ENCODE peak calls at places on chromosome 4, in six cellular contexts. One of them, this sample, is unnamed. For H3K36me3, the result is how much of the 10 kb centered on the place peaks cover.

GRCh38 chr4:52931238-52931637 is 69.1 kb downstream of the RASL11B start:
- DNase-seq in neural progenitor cell: no peak
- DNase-seq in hepatocyte: no peak
- DNase-seq in mammary epithelial cell: no peak
- DNase-seq in IMR-90: no peak
- DNase-seq in HepG2: no peak
- DNase-seq in this sample: no peak

GRCh38 chr4:81607947-81608346 is 136.2 kb upstream of the RASGEF1B start:
- DNase-seq in neural progenitor cell: no peak
- DNase-seq in hepatocyte: no peak
- DNase-seq in mammary epithelial cell: peak
- DNase-seq in IMR-90: no peak
- DNase-seq in HepG2: no peak
- DNase-seq in this sample: no peak

GRCh38 chr4:185811509-185812364 is at the start of gene SORBS2:
- DNase-seq in neural progenitor cell: peak
- DNase-seq in hepatocyte: peak
- DNase-seq in mammary epithelial cell: peak
- DNase-seq in IMR-90: peak
- DNase-seq in HepG2: peak
- DNase-seq in this sample: no peak

GRCh38 chr4:153641532-153641931 is 42.5 kb upstream of the TLR2 start:
- DNase-seq in neural progenitor cell: no peak
- DNase-seq in hepatocyte: no peak
- DNase-seq in mammary epithelial cell: no peak
- DNase-seq in IMR-90: no peak
- DNase-seq in HepG2: no peak
- DNase-seq in this sample: no peak

GRCh38 chr4:136768925-136769275 is 763.4 kb downstream of the PCDH18 start:
- DNase-seq in neural progenitor cell: peak
- DNase-seq in hepatocyte: no peak
- DNase-seq in mammary epithelial cell: no peak
- DNase-seq in IMR-90: no peak
- DNase-seq in HepG2: no peak
- DNase-seq in this sample: no peak

GRCh38 chr4:141464366-141464765 is 172.0 kb upstream of the IL15 start:
- DNase-seq in neural progenitor cell: no peak
- DNase-seq in hepatocyte: peak
- DNase-seq in mammary epithelial cell: no peak
- DNase-seq in IMR-90: no peak
- DNase-seq in HepG2: no peak
- DNase-seq in this sample: no peak

GRCh38 chr4:1214101-1215095 is 34.5 kb downstream of the CTBP1 start:
- DNase-seq in neural progenitor cell: no peak
- DNase-seq in hepatocyte: no peak
- DNase-seq in mammary epithelial cell: no peak
- DNase-seq in IMR-90: no peak
- DNase-seq in HepG2: no peak
- DNase-seq in this sample: no peak

GRCh38 chr4:167838686-167839085 is 253.7 kb upstream of the ANXA10 start:
- DNase-seq in neural progenitor cell: no peak
- DNase-seq in hepatocyte: no peak
- DNase-seq in mammary epithelial cell: no peak
- DNase-seq in IMR-90: peak
- DNase-seq in HepG2: no peak
- DNase-seq in this sample: no peak

GRCh38 chr4:152079543-152080293 is 318.9 kb upstream of the GATB start:
- DNase-seq in neural progenitor cell: no peak
- DNase-seq in hepatocyte: no peak
- DNase-seq in mammary epithelial cell: no peak
- DNase-seq in IMR-90: no peak
- DNase-seq in HepG2: no peak
- DNase-seq in this sample: no peak

GRCh38 chr4:17352357-17352756 is 159.5 kb downstream of the QDPR start:
- DNase-seq in neural progenitor cell: no peak
- DNase-seq in hepatocyte: no peak
- DNase-seq in mammary epithelial cell: no peak
- DNase-seq in IMR-90: no peak
- DNase-seq in HepG2: no peak
- DNase-seq in this sample: no peak

GRCh38 chr4:112386051-112386450 is 88.9 kb downstream of the ALPK1 start:
- DNase-seq in neural progenitor cell: no peak
- DNase-seq in hepatocyte: no peak
- DNase-seq in mammary epithelial cell: no peak
- DNase-seq in IMR-90: no peak
- DNase-seq in HepG2: no peak
- DNase-seq in this sample: no peak

GRCh38 chr4:22514431-22514830 is 1.4 kb downstream of the ADGRA3 start:
- DNase-seq in neural progenitor cell: no peak
- DNase-seq in hepatocyte: no peak
- DNase-seq in mammary epithelial cell: no peak
- DNase-seq in IMR-90: peak
- DNase-seq in HepG2: no peak
- DNase-seq in this sample: no peak

GRCh38 chr4:109067509-109068205 is 234.8 kb downstream of the COL25A1 start:
- DNase-seq in neural progenitor cell: no peak
- DNase-seq in hepatocyte: no peak
- DNase-seq in mammary epithelial cell: no peak
- DNase-seq in IMR-90: peak
- DNase-seq in HepG2: no peak
- DNase-seq in this sample: no peak

GRCh38 chr4:56786955-56787354 is 34.5 kb downstream of the SPINK2 start:
- DNase-seq in neural progenitor cell: peak
- DNase-seq in hepatocyte: peak
- DNase-seq in mammary epithelial cell: peak
- DNase-seq in IMR-90: peak
- DNase-seq in HepG2: no peak
- DNase-seq in this sample: no peak

GRCh38 chr4:186104895-186105720 is 604 bp downstream of the FAM149A start:
- DNase-seq in neural progenitor cell: peak
- DNase-seq in hepatocyte: peak
- DNase-seq in mammary epithelial cell: no peak
- DNase-seq in IMR-90: no peak
- DNase-seq in HepG2: no peak
- DNase-seq in this sample: no peak

GRCh38 chr4:151355155-151355554 is 29.8 kb upstream of the SH3D19 start:
- DNase-seq in neural progenitor cell: no peak
- DNase-seq in hepatocyte: no peak
- DNase-seq in mammary epithelial cell: peak
- DNase-seq in IMR-90: no peak
- DNase-seq in HepG2: no peak
- DNase-seq in this sample: no peak

GRCh38 chr4:154164931-154165839 is 326.4 kb downstream of the DCHS2 start:
- DNase-seq in neural progenitor cell: no peak
- DNase-seq in hepatocyte: peak
- DNase-seq in mammary epithelial cell: peak
- DNase-seq in IMR-90: peak
- DNase-seq in HepG2: no peak
- DNase-seq in this sample: peak

GRCh38 chr4:81635128-81635527 is 163.4 kb upstream of the RASGEF1B start:
- DNase-seq in neural progenitor cell: no peak
- DNase-seq in hepatocyte: no peak
- DNase-seq in mammary epithelial cell: no peak
- DNase-seq in IMR-90: no peak
- DNase-seq in HepG2: no peak
- DNase-seq in this sample: no peak

GRCh38 chr4:123826896-123827295 is 430.3 kb downstream of the SPRY1 start:
- DNase-seq in neural progenitor cell: no peak
- DNase-seq in hepatocyte: no peak
- DNase-seq in mammary epithelial cell: peak
- DNase-seq in IMR-90: peak
- DNase-seq in HepG2: no peak
- DNase-seq in this sample: no peak

GRCh38 chr4:133565379-133565778 is 416.3 kb downstream of the PCDH10 start:
- DNase-seq in neural progenitor cell: no peak
- DNase-seq in hepatocyte: peak
- DNase-seq in mammary epithelial cell: peak
- DNase-seq in IMR-90: peak
- DNase-seq in HepG2: no peak
- DNase-seq in this sample: no peak

GRCh38 chr4:84846985-84847384 is 119.5 kb downstream of the WDFY3 start:
- DNase-seq in neural progenitor cell: no peak
- DNase-seq in hepatocyte: no peak
- DNase-seq in mammary epithelial cell: no peak
- DNase-seq in IMR-90: no peak
- DNase-seq in HepG2: peak
- DNase-seq in this sample: no peak

GRCh38 chr4:86685401-86685800 is 91.3 kb downstream of the PTPN13 start:
- DNase-seq in neural progenitor cell: no peak
- DNase-seq in hepatocyte: peak
- DNase-seq in mammary epithelial cell: peak
- DNase-seq in IMR-90: peak
- DNase-seq in HepG2: peak
- DNase-seq in this sample: no peak

GRCh38 chr4:165207016-165207430 is 338 bp upstream of the KLHL2 start:
- DNase-seq in neural progenitor cell: peak
- DNase-seq in hepatocyte: peak
- DNase-seq in mammary epithelial cell: peak
- DNase-seq in IMR-90: peak
- DNase-seq in HepG2: no peak
- DNase-seq in this sample: no peak

GRCh38 chr4:5812506-5813229 is 80.2 kb downstream of the CRMP1 start:
- DNase-seq in neural progenitor cell: peak
- DNase-seq in hepatocyte: peak
- DNase-seq in mammary epithelial cell: peak
- DNase-seq in IMR-90: peak
- DNase-seq in HepG2: peak
- DNase-seq in this sample: peak

GRCh38 chr4:61427818-61428495 is 227.8 kb downstream of the ADGRL3 start:
- DNase-seq in neural progenitor cell: no peak
- DNase-seq in hepatocyte: no peak
- DNase-seq in mammary epithelial cell: peak
- DNase-seq in IMR-90: no peak
- DNase-seq in HepG2: no peak
- DNase-seq in this sample: no peak

GRCh38 chr4:69999420-69999819 is 3.7 kb downstream of the STATH start:
- DNase-seq in neural progenitor cell: no peak
- DNase-seq in hepatocyte: no peak
- DNase-seq in mammary epithelial cell: peak
- DNase-seq in IMR-90: no peak
- DNase-seq in HepG2: no peak
- DNase-seq in this sample: no peak

DNA sequence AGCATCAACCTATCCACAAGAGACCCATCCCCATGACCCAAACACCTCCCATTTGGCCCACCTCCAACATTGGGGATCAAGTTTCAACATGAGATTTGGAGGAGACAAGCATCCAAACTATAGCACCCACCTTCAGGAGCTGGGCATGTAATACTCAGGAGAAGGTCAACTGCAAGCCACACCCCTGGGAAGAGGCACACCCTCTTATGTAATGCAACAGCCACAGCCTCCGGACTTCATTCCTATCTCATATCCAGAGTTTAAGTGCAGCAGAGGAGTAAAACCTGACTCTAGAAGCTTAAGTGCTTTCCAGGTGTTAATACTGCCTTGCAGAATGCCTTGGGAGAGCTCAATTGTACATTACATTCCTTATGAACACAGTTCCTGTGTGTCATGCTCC is 197.4 kb downstream of the PTTG2 start:
- DNase-seq in neural progenitor cell: no peak
- DNase-seq in hepatocyte: peak
- DNase-seq in mammary epithelial cell: peak
- DNase-seq in IMR-90: no peak
- DNase-seq in HepG2: no peak
- DNase-seq in this sample: no peak
- H2AFZ ChIP-seq in neural progenitor cell: no peak
- H2AFZ ChIP-seq in hepatocyte: no peak
- H2AFZ ChIP-seq in mammary epithelial cell: no peak
- H2AFZ ChIP-seq in IMR-90: no peak
- H2AFZ ChIP-seq in HepG2: no peak
- H2AFZ ChIP-seq in this sample: no peak

GRCh38 chr4:102601586-102602227 is 100.5 kb downstream of the NFKB1 start:
- DNase-seq in neural progenitor cell: no peak
- DNase-seq in hepatocyte: no peak
- DNase-seq in mammary epithelial cell: no peak
- DNase-seq in IMR-90: no peak
- DNase-seq in HepG2: no peak
- DNase-seq in this sample: no peak
- H3K36me3 ChIP-seq in neural progenitor cell: under half
- H3K36me3 ChIP-seq in hepatocyte: under half
- H3K36me3 ChIP-seq in mammary epithelial cell: under half
- H3K36me3 ChIP-seq in IMR-90: under half
- H3K36me3 ChIP-seq in HepG2: half or more
- H3K36me3 ChIP-seq in this sample: under half

GRCh38 chr4:73919691-73920090 is 50.5 kb downstream of the CXCL1 start:
- DNase-seq in neural progenitor cell: no peak
- DNase-seq in hepatocyte: no peak
- DNase-seq in mammary epithelial cell: peak
- DNase-seq in IMR-90: peak
- DNase-seq in HepG2: no peak
- DNase-seq in this sample: no peak

GRCh38 chr4:73922766-73923630 is 53.8 kb downstream of the CXCL1 start:
- DNase-seq in neural progenitor cell: no peak
- DNase-seq in hepatocyte: no peak
- DNase-seq in mammary epithelial cell: peak
- DNase-seq in IMR-90: peak
- DNase-seq in HepG2: no peak
- DNase-seq in this sample: no peak

GRCh38 chr4:73922317-73922716 is 53.1 kb downstream of the CXCL1 start:
- DNase-seq in neural progenitor cell: no peak
- DNase-seq in hepatocyte: no peak
- DNase-seq in mammary epithelial cell: no peak
- DNase-seq in IMR-90: no peak
- DNase-seq in HepG2: no peak
- DNase-seq in this sample: no peak

GRCh38 chr4:73918058-73918457 is 48.9 kb downstream of the CXCL1 start:
- DNase-seq in neural progenitor cell: no peak
- DNase-seq in hepatocyte: no peak
- DNase-seq in mammary epithelial cell: no peak
- DNase-seq in IMR-90: no peak
- DNase-seq in HepG2: no peak
- DNase-seq in this sample: no peak

GRCh38 chr4:73923631-73923937 is 54.4 kb downstream of the CXCL1 start:
- DNase-seq in neural progenitor cell: no peak
- DNase-seq in hepatocyte: no peak
- DNase-seq in mammary epithelial cell: no peak
- DNase-seq in IMR-90: no peak
- DNase-seq in HepG2: no peak
- DNase-seq in this sample: no peak
- TF ChIP-seq CTCF in neural progenitor cell: no peak
- TF ChIP-seq CTCF in hepatocyte: no peak
- TF ChIP-seq CTCF in mammary epithelial cell: no peak
- TF ChIP-seq CTCF in IMR-90: no peak
- TF ChIP-seq CTCF in HepG2: no peak
- TF ChIP-seq CTCF in this sample: no peak

GRCh38 chr4:92305148-92305877 is 1.5 kb downstream of the GRID2 start:
- DNase-seq in neural progenitor cell: peak
- DNase-seq in hepatocyte: peak
- DNase-seq in mammary epithelial cell: peak
- DNase-seq in IMR-90: peak
- DNase-seq in HepG2: no peak
- DNase-seq in this sample: no peak
- H2AFZ ChIP-seq in neural progenitor cell: peak
- H2AFZ ChIP-seq in hepatocyte: peak
- H2AFZ ChIP-seq in mammary epithelial cell: peak
- H2AFZ ChIP-seq in IMR-90: peak
- H2AFZ ChIP-seq in HepG2: no peak
- H2AFZ ChIP-seq in this sample: peak

GRCh38 chr4:184428787-184429186 is 45.6 kb downstream of the IRF2 start:
- DNase-seq in neural progenitor cell: no peak
- DNase-seq in hepatocyte: no peak
- DNase-seq in mammary epithelial cell: no peak
- DNase-seq in IMR-90: no peak
- DNase-seq in HepG2: no peak
- DNase-seq in this sample: no peak
- H3K36me3 ChIP-seq in neural progenitor cell: under half
- H3K36me3 ChIP-seq in hepatocyte: under half
- H3K36me3 ChIP-seq in mammary epithelial cell: under half
- H3K36me3 ChIP-seq in IMR-90: under half
- H3K36me3 ChIP-seq in HepG2: under half
- H3K36me3 ChIP-seq in this sample: under half

This sample was measured in keratinocyte.